ENCODE peak calls at places on chromosomes 5 and 9, in nine cellular contexts. X is breast epithelium; N is fibroblast of pulmonary artery; O is astrocyte of the spinal cord; B is psoas muscle; A is GM23338; E is left ventricle myocardium inferior; T is CD8-positive, alpha-beta T cell; S is brain microvascular endothelial cell. J is an unnamed sample.

GRCh38 chr9:96476013-96476412 is 26.0 kb downstream of the HABP4 start:
- DNase-seq in X (no peak), N (no peak), O (no peak), B (no peak), A (no peak), E (no peak), T (no peak), S (no peak), J (no peak)

GRCh38 chr5:150879358-150879757 is 25.4 kb downstream of the ZNF300 start:
- DNase-seq in X (no peak), N (no peak), O (no peak), B (no peak), A (no peak), E (no peak), T (no peak), S (no peak), J (no peak)

GRCh38 chr5:117657591-117657990 is 1083.0 kb upstream of the SEMA6A start:
- DNase-seq in X (no peak), N (peak), O (peak), B (no peak), A (no peak), E (no peak), T (no peak), S (no peak), J (peak)

GRCh38 chr9:113558632-113559502 is 95.3 kb downstream of the RGS3 start:
- DNase-seq in X (peak), N (peak), O (peak), B (peak), A (no peak), E (peak), T (no peak), S (peak), J (peak)

GRCh38 chr5:27727254-27727653 is 688.9 kb upstream of the CDH9 start:
- DNase-seq in X (no peak), N (no peak), O (no peak), B (no peak), A (peak), E (no peak), T (no peak), S (no peak), J (no peak)

GRCh38 chr9:11457809-11458785 is 845.3 kb upstream of the PTPRD start:
- DNase-seq in X (no peak), N (peak), O (no peak), B (no peak), A (peak), E (no peak), T (no peak), S (no peak), J (no peak)

GRCh38 chr9:34343605-34344004 is 14.2 kb downstream of the NUDT2 start:
- DNase-seq in X (no peak), N (no peak), O (no peak), B (peak), A (no peak), E (no peak), T (peak), S (no peak), J (no peak)

GRCh38 chr5:178796165-178796945 is 63.4 kb upstream of the ZNF354B start:
- DNase-seq in X (no peak), N (no peak), O (no peak), B (no peak), A (no peak), E (no peak), T (no peak), S (no peak), J (no peak)

GRCh38 chr5:80055491-80056170 is 20.5 kb downstream of the THBS4 start:
- DNase-seq in X (no peak), N (no peak), O (no peak), B (no peak), A (peak), E (no peak), T (no peak), S (no peak), J (no peak)

GRCh38 chr5:151592855-151593408 is 1.8 kb upstream of the FAT2 start:
- DNase-seq in X (no peak), N (no peak), O (no peak), B (no peak), A (no peak), E (peak), T (no peak), S (peak), J (no peak)

GRCh38 chr9:114282926-114283325 is 40.0 kb upstream of the ORM1 start:
- DNase-seq in X (no peak), N (peak), O (peak), B (no peak), A (no peak), E (peak), T (no peak), S (peak), J (peak)

GRCh38 chr5:76345582-76345981 is 57.5 kb upstream of the IQGAP2 start:
- DNase-seq in X (no peak), N (no peak), O (no peak), B (no peak), A (no peak), E (no peak), T (no peak), S (no peak), J (no peak)

GRCh38 chr5:42454216-42454995 is 31.2 kb downstream of the GHR start:
- DNase-seq in X (no peak), N (no peak), O (no peak), B (no peak), A (no peak), E (no peak), T (no peak), S (no peak), J (no peak)

GRCh38 chr5:4614088-4614487 is 526.0 kb upstream of the ADAMTS16 start:
- DNase-seq in X (no peak), N (no peak), O (no peak), B (no peak), A (no peak), E (no peak), T (no peak), S (no peak), J (peak)

GRCh38 chr5:139046551-139046950 is 151.6 kb downstream of the SIL1 start:
- DNase-seq in X (no peak), N (peak), O (peak), B (no peak), A (no peak), E (no peak), T (no peak), S (no peak), J (peak)

GRCh38 chr5:111764019-111764418 is 7.0 kb upstream of the NREP start:
- DNase-seq in X (no peak), N (no peak), O (no peak), B (no peak), A (peak), E (no peak), T (no peak), S (no peak), J (no peak)

GRCh38 chr5:132256086-132256782 is 1.3 kb upstream of the PDLIM4 start:
- DNase-seq in X (no peak), N (no peak), O (no peak), B (no peak), A (no peak), E (no peak), T (no peak), S (no peak), J (no peak)

GRCh38 chr5:62825623-62826220 is 247.1 kb downstream of the LRRC70 start:
- DNase-seq in X (no peak), N (no peak), O (no peak), B (no peak), A (no peak), E (no peak), T (no peak), S (no peak), J (no peak)

GRCh38 chr5:1523480-1523792 is 324 bp downstream of the LPCAT1 start:
- DNase-seq in X (no peak), N (no peak), O (no peak), B (no peak), A (no peak), E (no peak), T (no peak), S (no peak), J (no peak)

GRCh38 chr5:155001523-155001922 is 12.0 kb upstream of the KIF4B start:
- DNase-seq in X (no peak), N (no peak), O (no peak), B (no peak), A (no peak), E (no peak), T (no peak), S (no peak), J (no peak)

GRCh38 chr5:9898319-9898718 is 268.2 kb upstream of the TAS2R1 start:
- DNase-seq in X (no peak), N (peak), O (peak), B (no peak), A (peak), E (no peak), T (no peak), S (peak), J (peak)

GRCh38 chr5:55601209-55601618 is 66.5 kb upstream of the PLPP1 start:
- DNase-seq in X (peak), N (peak), O (peak), B (peak), A (no peak), E (peak), T (no peak), S (peak), J (peak)

GRCh38 chr9:128898845-128899565 is 17.1 kb downstream of the LRRC8A start:
- DNase-seq in X (no peak), N (no peak), O (no peak), B (no peak), A (no peak), E (no peak), T (peak), S (no peak), J (no peak)

GRCh38 chr5:97529354-97529753 is 346.3 kb upstream of the RIOK2 start:
- DNase-seq in X (no peak), N (no peak), O (peak), B (no peak), A (no peak), E (no peak), T (no peak), S (no peak), J (no peak)

GRCh38 chr9:75866273-75866871 is 24.1 kb upstream of the PCSK5 start:
- DNase-seq in X (no peak), N (peak), O (peak), B (no peak), A (peak), E (no peak), T (no peak), S (peak), J (peak)

GRCh38 chr5:126961702-126962101 is 68.7 kb downstream of the MARCHF3 start:
- DNase-seq in X (no peak), N (peak), O (no peak), B (no peak), A (no peak), E (no peak), T (no peak), S (no peak), J (no peak)

GRCh38 chr9:133706651-133707050 is 31.5 kb downstream of the SARDH start:
- DNase-seq in X (no peak), N (no peak), O (no peak), B (no peak), A (no peak), E (no peak), T (no peak), S (no peak), J (no peak)

GRCh38 chr5:7850533-7851239 is at the start of gene CFAP90:
- DNase-seq in X (peak), N (peak), O (peak), B (peak), A (peak), E (peak), T (no peak), S (peak), J (no peak)

GRCh38 chr9:132018957-132019405 is 60.7 kb downstream of the MED27 start:
- DNase-seq in X (no peak), N (peak), O (peak), B (no peak), A (no peak), E (no peak), T (no peak), S (no peak), J (peak)

GRCh38 chr9:124550080-124550479 is 42.9 kb upstream of the NR5A1 start:
- DNase-seq in X (no peak), N (no peak), O (no peak), B (no peak), A (no peak), E (no peak), T (no peak), S (no peak), J (no peak)

GRCh38 chr5:15499528-15500325 is at the start of gene FBXL7:
- DNase-seq in X (peak), N (peak), O (peak), B (peak), A (peak), E (peak), T (no peak), S (peak), J (peak)
- H3K4me3 ChIP-seq in X (peak), N (peak), O (peak), B (peak), A (peak), E (peak), T (no peak), S (peak), J (peak)

GRCh38 chr9:126919193-126919592 is 4.6 kb downstream of the RALGPS1 start:
- DNase-seq in X (no peak), N (no peak), O (no peak), B (no peak), A (no peak), E (no peak), T (no peak), S (no peak), J (no peak)

GRCh38 chr9:126915281-126915816 is 767 bp downstream of the RALGPS1 start:
- DNase-seq in X (peak), N (no peak), O (no peak), B (peak), A (peak), E (peak), T (no peak), S (no peak), J (no peak)

GRCh38 chr9:126914458-126915280 is at the start of gene RALGPS1:
- DNase-seq in X (peak), N (peak), O (peak), B (peak), A (peak), E (peak), T (peak), S (peak), J (peak)

GRCh38 chr9:126915846-126916543 is 1.4 kb downstream of the RALGPS1 start:
- DNase-seq in X (no peak), N (no peak), O (no peak), B (no peak), A (no peak), E (no peak), T (no peak), S (no peak), J (no peak)

DNA sequence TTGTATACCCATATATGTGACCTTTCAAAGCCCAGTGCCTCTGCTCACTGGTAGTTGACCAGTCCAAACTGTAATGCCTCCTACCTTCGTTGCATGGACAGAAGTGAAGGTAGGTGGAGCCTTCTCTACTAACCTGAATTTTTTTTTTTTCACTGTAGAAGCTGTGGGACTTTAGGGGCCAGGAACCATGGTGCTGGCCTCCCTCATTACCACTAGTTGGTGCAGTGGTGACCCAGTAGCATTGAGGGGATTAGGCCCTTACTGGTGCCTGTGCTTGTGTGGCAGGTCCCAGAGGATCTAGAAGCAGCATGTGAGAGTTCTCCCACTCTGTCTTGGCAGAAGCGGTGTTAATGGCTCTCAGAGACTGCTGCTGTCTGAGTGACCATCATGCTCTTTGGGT is 2.3 kb downstream of the RALGPS1 start:
- DNase-seq in X (no peak), N (no peak), O (no peak), B (no peak), A (peak), E (no peak), T (no peak), S (no peak), J (no peak)
- TF ChIP-seq CTCF in X (no peak), N (no peak), O (no peak), B (no peak), A (peak), E (no peak), T (no peak), S (peak), J (peak)

DNA sequence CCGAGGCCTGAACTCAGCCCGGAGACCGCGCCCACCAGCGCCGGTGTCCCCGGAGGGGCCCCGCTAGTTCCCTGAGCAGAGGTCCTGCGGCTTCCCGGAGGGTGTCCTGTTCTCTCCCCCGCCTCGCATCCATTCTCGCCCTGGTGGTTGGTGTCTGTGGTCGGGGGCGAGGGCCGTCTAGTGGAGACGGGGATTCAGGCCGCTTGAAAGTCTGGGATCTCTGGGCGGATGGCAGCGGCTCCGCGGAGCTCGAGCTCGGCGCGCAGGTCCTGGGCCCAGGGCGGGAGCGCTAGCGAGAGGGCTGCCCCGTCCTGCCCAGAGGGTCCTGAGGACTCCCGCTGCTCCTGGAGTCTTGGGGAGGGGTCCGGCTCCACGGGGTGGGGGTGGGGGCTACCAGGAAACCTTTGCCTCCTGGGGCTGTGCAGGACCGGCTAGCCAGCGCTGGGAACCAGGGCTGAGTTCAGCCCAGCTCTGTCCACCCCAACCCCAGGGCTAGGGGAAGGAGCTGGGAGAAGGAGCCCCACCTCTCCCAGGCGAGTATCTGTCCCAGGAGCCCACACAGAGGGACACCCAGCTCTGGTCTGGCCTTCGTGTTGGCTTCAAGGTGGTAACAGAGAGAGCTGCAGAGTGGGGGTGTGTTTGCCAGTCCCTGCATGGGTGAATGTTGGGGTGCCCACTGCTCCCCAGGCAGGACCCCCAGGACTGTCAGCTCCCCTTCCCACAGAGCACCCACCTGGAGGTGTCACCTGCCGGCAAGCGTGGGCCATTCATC is 4.0 kb downstream of the TOR4A start:
- DNase-seq in X (no peak), N (no peak), O (no peak), B (no peak), A (peak), E (no peak), T (no peak), S (no peak), J (no peak)
- H3K4me3 ChIP-seq in X (no peak), N (no peak), O (no peak), B (peak), A (peak), E (peak), T (no peak), S (peak), J (no peak)

DNA sequence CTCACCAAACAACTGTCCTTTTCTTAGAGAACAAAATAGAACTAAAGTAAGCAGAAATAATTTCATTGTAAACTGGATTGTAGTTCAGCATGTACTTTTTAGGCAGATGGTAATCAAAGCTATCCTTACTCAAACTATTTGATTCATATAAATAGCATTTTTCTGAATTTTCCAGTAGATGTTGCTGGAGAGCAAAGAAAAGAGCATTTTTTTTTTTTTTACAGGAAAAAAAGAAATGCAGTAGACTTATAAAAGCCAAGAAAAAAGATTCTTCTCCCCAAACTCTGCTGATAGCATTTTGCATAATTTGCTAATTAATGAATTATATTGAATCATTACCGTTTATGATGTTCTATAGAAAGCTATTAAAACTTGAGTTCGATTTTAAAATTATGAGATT is 715.3 kb upstream of the WWC1 start:
- DNase-seq in X (no peak), N (no peak), O (peak), B (no peak), A (no peak), E (no peak), T (no peak), S (no peak), J (peak)
- TF ChIP-seq CTCF in X (no peak), N (no peak), O (peak), B (no peak), A (no peak), E (no peak), T (no peak), S (no peak), J (peak)

GRCh38 chr5:73300520-73301207 is 127.7 kb downstream of the TMEM174 start:
- DNase-seq in X (no peak), N (no peak), O (no peak), B (no peak), A (peak), E (no peak), T (no peak), S (no peak), J (no peak)

GRCh38 chr5:73298251-73299016 is 125.4 kb downstream of the TMEM174 start:
- DNase-seq in X (no peak), N (no peak), O (peak), B (no peak), A (peak), E (no peak), T (no peak), S (no peak), J (no peak)

GRCh38 chr5:73297430-73297829 is 124.4 kb downstream of the TMEM174 start:
- DNase-seq in X (no peak), N (no peak), O (no peak), B (no peak), A (no peak), E (no peak), T (no peak), S (no peak), J (no peak)

GRCh38 chr5:73299665-73300435 is 126.9 kb downstream of the TMEM174 start:
- DNase-seq in X (no peak), N (no peak), O (peak), B (no peak), A (peak), E (no peak), T (no peak), S (no peak), J (no peak)

GRCh38 chr5:73299017-73299630 is 126.1 kb downstream of the TMEM174 start:
- DNase-seq in X (no peak), N (no peak), O (peak), B (no peak), A (peak), E (no peak), T (no peak), S (no peak), J (no peak)
- H3K4me3 ChIP-seq in X (peak), N (no peak), O (peak), B (peak), A (peak), E (peak), T (no peak), S (peak), J (no peak)